ENCODE peak calls at places on chromosomes 7 and 10, in six cellular contexts. One of them, this sample, is unnamed.

GRCh38 chr7:15461576-15461975 is 100.2 kb downstream of the AGMO start:
- DNase-seq in mesothelial cell of epicardium: no peak
- DNase-seq in NB4: no peak
- DNase-seq in WTC11: no peak
- DNase-seq in suprapubic skin: no peak
- DNase-seq in MM.1S: no peak
- DNase-seq in this sample: no peak

GRCh38 chr10:19620867-19621266 is 195.4 kb upstream of the PLXDC2 start:
- DNase-seq in mesothelial cell of epicardium: no peak
- DNase-seq in NB4: no peak
- DNase-seq in WTC11: no peak
- DNase-seq in suprapubic skin: no peak
- DNase-seq in MM.1S: no peak
- DNase-seq in this sample: no peak

GRCh38 chr10:69217119-69217754 is 2.9 kb upstream of the HKDC1 start:
- DNase-seq in mesothelial cell of epicardium: no peak
- DNase-seq in NB4: no peak
- DNase-seq in WTC11: no peak
- DNase-seq in suprapubic skin: no peak
- DNase-seq in MM.1S: no peak
- DNase-seq in this sample: no peak

GRCh38 chr7:3301831-3302618 is 973 bp downstream of the SDK1 start:
- DNase-seq in mesothelial cell of epicardium: no peak
- DNase-seq in NB4: no peak
- DNase-seq in WTC11: peak
- DNase-seq in suprapubic skin: no peak
- DNase-seq in MM.1S: no peak
- DNase-seq in this sample: no peak

GRCh38 chr10:70605153-70605552 is 2.6 kb upstream of the PRF1 start:
- DNase-seq in mesothelial cell of epicardium: no peak
- DNase-seq in NB4: peak
- DNase-seq in WTC11: no peak
- DNase-seq in suprapubic skin: no peak
- DNase-seq in MM.1S: no peak
- DNase-seq in this sample: no peak

GRCh38 chr7:25029075-25029474 is 49.1 kb upstream of the OSBPL3 start:
- DNase-seq in mesothelial cell of epicardium: no peak
- DNase-seq in NB4: no peak
- DNase-seq in WTC11: no peak
- DNase-seq in suprapubic skin: no peak
- DNase-seq in MM.1S: no peak
- DNase-seq in this sample: no peak

GRCh38 chr10:106089855-106090254 is 1074.7 kb downstream of the SORCS1 start:
- DNase-seq in mesothelial cell of epicardium: no peak
- DNase-seq in NB4: no peak
- DNase-seq in WTC11: no peak
- DNase-seq in suprapubic skin: no peak
- DNase-seq in MM.1S: peak
- DNase-seq in this sample: no peak

GRCh38 chr7:43274752-43275151 is 162.3 kb downstream of the HECW1 start:
- DNase-seq in mesothelial cell of epicardium: no peak
- DNase-seq in NB4: no peak
- DNase-seq in WTC11: no peak
- DNase-seq in suprapubic skin: no peak
- DNase-seq in MM.1S: no peak
- DNase-seq in this sample: no peak

GRCh38 chr10:27745719-27746363 is at the start of gene MKX:
- DNase-seq in mesothelial cell of epicardium: peak
- DNase-seq in NB4: no peak
- DNase-seq in WTC11: peak
- DNase-seq in suprapubic skin: no peak
- DNase-seq in MM.1S: no peak
- DNase-seq in this sample: peak

GRCh38 chr10:24313233-24313632 is 104.3 kb downstream of the KIAA1217 start:
- DNase-seq in mesothelial cell of epicardium: no peak
- DNase-seq in NB4: no peak
- DNase-seq in WTC11: no peak
- DNase-seq in suprapubic skin: no peak
- DNase-seq in MM.1S: no peak
- DNase-seq in this sample: no peak

GRCh38 chr7:48563334-48563733 is 361.0 kb upstream of the CDC14C start:
- DNase-seq in mesothelial cell of epicardium: no peak
- DNase-seq in NB4: peak
- DNase-seq in WTC11: no peak
- DNase-seq in suprapubic skin: no peak
- DNase-seq in MM.1S: no peak
- DNase-seq in this sample: no peak

GRCh38 chr7:144780071-144780608 is 55.7 kb downstream of the TPK1 start:
- DNase-seq in mesothelial cell of epicardium: no peak
- DNase-seq in NB4: peak
- DNase-seq in WTC11: no peak
- DNase-seq in suprapubic skin: no peak
- DNase-seq in MM.1S: no peak
- DNase-seq in this sample: no peak

DNA sequence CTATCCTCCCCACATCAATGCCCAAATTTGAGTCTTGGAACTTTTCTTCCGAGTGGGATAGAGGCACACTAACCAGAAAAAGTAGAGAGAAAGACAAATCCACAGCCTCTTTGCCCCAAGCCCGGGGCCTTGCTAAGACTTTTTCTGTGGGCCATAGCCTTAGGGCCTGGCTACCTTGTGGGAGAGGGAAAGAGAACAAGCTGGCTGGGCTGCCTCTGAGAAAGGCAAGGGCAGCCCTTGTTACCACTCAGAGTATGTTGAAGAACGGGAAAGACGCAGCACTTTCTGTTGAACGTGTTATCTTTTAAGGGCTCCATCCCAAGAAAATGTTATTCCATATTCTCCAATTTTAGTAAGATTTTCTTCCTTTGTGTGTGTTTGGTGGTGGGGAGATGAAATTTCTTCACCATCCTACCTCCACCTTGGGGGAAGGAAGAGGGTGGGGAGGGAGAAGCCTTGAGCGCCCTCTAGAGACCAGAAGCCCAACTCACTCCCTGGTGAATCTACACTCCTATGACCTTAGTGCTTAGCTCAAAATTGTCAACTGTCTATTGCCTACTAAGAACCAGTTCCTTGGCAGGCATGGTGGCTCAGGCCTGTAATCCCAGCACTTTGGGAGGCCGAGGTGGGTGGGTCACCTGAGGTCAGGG is 3.9 kb upstream of the NRF1 start:
- DNase-seq in mesothelial cell of epicardium: no peak
- DNase-seq in NB4: peak
- DNase-seq in WTC11: peak
- DNase-seq in suprapubic skin: no peak
- DNase-seq in MM.1S: peak
- DNase-seq in this sample: peak
- TF ChIP-seq CTCF in mesothelial cell of epicardium: no peak
- TF ChIP-seq CTCF in NB4: peak
- TF ChIP-seq CTCF in WTC11: peak
- TF ChIP-seq CTCF in suprapubic skin: no peak
- TF ChIP-seq CTCF in MM.1S: peak
- TF ChIP-seq CTCF in this sample: peak

DNA sequence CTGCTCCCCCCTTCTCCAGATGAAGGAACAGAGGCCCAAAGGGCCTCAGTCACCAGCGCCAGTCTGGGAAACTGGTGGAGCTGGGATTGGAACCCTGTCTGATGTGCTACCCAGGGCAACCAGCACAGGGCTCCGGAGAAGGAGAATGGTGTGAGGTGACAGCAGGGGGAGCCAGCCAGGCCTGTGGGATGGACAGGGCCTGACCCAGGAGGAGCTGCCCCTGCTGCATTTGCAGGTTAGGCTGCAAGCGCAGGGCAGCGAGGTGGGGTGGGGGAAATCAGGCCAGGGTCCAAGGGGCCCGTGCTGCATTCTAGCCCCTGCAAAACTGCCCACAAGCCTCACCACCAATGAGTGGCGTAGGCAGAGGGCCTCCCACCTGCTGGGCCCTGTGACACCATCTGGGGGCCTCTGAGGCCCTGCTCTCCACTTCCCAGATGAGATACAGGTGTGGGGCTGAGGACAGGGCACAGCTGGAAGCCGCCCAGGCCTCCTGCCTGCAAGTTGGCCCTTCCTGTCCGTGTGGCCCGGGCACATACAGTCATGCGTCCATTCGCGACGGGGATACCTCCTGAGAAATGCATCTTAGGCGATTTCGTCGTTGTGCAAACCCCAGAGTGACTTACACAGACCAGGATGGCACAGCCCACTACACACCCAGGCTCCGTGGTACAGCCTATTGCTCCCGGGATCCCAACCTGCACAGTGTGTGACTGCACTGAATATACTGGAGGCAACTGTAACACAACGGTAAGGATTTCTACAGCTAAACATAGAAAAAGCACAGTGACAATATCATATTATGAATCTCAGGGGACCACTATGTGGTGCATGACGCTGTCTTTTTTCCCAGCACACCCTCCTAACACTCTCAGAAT is 45.2 kb downstream of the RASGEF1A start:
- DNase-seq in mesothelial cell of epicardium: peak
- DNase-seq in NB4: peak
- DNase-seq in WTC11: peak
- DNase-seq in suprapubic skin: no peak
- DNase-seq in MM.1S: no peak
- DNase-seq in this sample: no peak
- TF ChIP-seq CTCF in mesothelial cell of epicardium: no peak
- TF ChIP-seq CTCF in NB4: peak
- TF ChIP-seq CTCF in WTC11: no peak
- TF ChIP-seq CTCF in suprapubic skin: no peak
- TF ChIP-seq CTCF in MM.1S: no peak
- TF ChIP-seq CTCF in this sample: peak

GRCh38 chr7:130096243-130096827 is 26.0 kb downstream of the KLHDC10 start:
- DNase-seq in mesothelial cell of epicardium: no peak
- DNase-seq in NB4: no peak
- DNase-seq in WTC11: no peak
- DNase-seq in suprapubic skin: no peak
- DNase-seq in MM.1S: no peak
- DNase-seq in this sample: no peak
- TF ChIP-seq CTCF in mesothelial cell of epicardium: peak
- TF ChIP-seq CTCF in NB4: no peak
- TF ChIP-seq CTCF in WTC11: no peak
- TF ChIP-seq CTCF in suprapubic skin: no peak
- TF ChIP-seq CTCF in MM.1S: no peak
- TF ChIP-seq CTCF in this sample: no peak

GRCh38 chr7:141754939-141755338 is 9.0 kb upstream of the TAS2R3 start:
- DNase-seq in mesothelial cell of epicardium: no peak
- DNase-seq in NB4: peak
- DNase-seq in WTC11: peak
- DNase-seq in suprapubic skin: no peak
- DNase-seq in MM.1S: peak
- DNase-seq in this sample: no peak

GRCh38 chr7:141748401-141748800 is 10.2 kb downstream of the SSBP1 start:
- DNase-seq in mesothelial cell of epicardium: no peak
- DNase-seq in NB4: no peak
- DNase-seq in WTC11: no peak
- DNase-seq in suprapubic skin: no peak
- DNase-seq in MM.1S: no peak
- DNase-seq in this sample: no peak

GRCh38 chr7:141752634-141753033 is 11.3 kb upstream of the TAS2R3 start:
- DNase-seq in mesothelial cell of epicardium: no peak
- DNase-seq in NB4: peak
- DNase-seq in WTC11: no peak
- DNase-seq in suprapubic skin: no peak
- DNase-seq in MM.1S: peak
- DNase-seq in this sample: no peak
- TF ChIP-seq CTCF in mesothelial cell of epicardium: peak
- TF ChIP-seq CTCF in NB4: peak
- TF ChIP-seq CTCF in WTC11: peak
- TF ChIP-seq CTCF in suprapubic skin: no peak
- TF ChIP-seq CTCF in MM.1S: peak
- TF ChIP-seq CTCF in this sample: no peak

DNA sequence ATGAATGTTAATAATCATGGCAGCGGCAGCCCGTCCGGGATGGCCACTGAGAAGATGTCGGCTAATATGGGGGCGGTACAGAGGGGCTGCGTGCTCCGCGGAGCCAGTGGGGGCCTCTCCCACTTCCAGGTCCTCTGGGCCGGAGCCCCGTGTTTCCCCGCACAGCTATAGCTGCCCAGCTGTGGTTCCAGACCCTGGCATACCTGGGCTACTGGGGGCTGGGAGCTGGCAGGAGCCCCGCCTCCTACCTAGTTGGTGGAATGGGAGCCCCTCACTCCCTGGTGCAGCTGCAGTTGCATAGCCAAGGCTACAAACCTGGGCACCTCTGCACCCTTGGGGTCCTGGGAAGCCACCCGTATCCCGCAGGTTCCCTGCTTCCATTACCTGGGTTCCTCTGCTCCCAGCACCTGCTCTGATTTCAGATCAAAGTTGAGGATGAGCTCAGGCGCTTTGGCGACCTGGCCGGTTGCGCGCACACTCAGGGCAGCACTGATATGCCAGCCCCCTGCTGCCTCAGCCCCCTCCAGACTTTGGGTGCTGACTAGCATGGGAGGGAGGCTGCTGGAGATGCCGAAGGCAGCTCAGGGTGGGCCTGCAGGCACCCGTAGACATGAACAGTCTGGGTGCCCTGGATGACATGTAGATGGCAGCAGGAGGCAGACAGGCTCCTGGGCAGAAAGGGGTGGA is 236.5 kb upstream of the SEMA3D start:
- DNase-seq in mesothelial cell of epicardium: no peak
- DNase-seq in NB4: no peak
- DNase-seq in WTC11: no peak
- DNase-seq in suprapubic skin: no peak
- DNase-seq in MM.1S: no peak
- DNase-seq in this sample: no peak
- TF ChIP-seq CTCF in mesothelial cell of epicardium: no peak
- TF ChIP-seq CTCF in NB4: no peak
- TF ChIP-seq CTCF in WTC11: no peak
- TF ChIP-seq CTCF in suprapubic skin: no peak
- TF ChIP-seq CTCF in MM.1S: no peak
- TF ChIP-seq CTCF in this sample: no peak

DNA sequence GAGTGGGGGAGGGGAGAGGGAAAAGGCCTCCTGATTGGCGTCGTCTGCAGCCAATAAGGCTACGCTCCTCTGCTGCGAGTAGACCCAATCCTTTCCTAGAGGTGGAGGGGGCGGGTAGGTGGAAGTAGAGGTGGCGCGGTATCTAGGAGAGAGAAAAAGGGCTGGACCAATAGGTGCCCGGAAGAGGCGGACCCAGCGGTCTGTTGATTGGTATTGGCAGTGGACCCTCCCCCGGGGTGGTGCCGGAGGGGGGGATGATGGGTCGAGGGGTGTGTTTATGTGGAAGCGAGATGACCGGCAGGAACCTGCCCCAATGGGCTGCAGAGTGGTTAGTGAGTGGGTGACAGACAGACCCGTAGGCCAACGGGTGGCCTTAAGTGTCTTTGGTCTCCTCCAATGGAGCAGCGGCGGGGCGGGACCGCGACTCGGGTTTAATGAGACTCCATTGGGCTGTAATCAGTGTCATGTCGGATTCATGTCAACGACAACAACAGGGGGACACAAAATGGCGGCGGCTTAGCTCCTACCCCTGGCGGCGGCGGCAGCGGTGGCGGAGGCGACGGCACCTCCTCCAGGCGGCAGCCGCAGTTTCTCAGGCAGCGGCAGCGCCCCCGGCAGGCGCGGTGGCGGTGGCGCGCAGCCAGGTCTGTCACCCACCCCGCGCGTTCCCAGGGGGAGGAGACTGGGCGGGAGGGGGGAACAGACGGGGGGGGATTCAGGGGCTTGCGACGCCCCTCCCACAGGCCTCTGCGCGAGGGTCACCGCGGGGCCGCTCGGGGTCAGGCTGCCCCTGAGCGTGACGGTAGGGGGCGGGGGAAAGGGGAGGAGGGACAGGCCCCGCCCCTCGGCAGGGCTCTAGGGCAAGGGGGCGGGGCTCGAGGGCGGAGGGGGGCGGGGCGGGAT is at the start of gene KAT6B:
- DNase-seq in mesothelial cell of epicardium: peak
- DNase-seq in NB4: peak
- DNase-seq in WTC11: peak
- DNase-seq in suprapubic skin: peak
- DNase-seq in MM.1S: peak
- DNase-seq in this sample: peak
- TF ChIP-seq CTCF in mesothelial cell of epicardium: peak
- TF ChIP-seq CTCF in NB4: no peak
- TF ChIP-seq CTCF in WTC11: no peak
- TF ChIP-seq CTCF in suprapubic skin: no peak
- TF ChIP-seq CTCF in MM.1S: peak
- TF ChIP-seq CTCF in this sample: peak